ENCODE peak calls at places on chromosomes 3 and 15, in ten cellular contexts. L is right lobe of liver, R is epithelial cell of esophagus, Z is cardiac fibroblast, M is astrocyte of the spinal cord, S is cardiac muscle cell, I is left ventricle myocardium inferior, U is BE2C, N is PC-9, G is upper lobe of right lung. V is an unnamed sample.

GRCh38 chr3:148175215-148175614 is 522.5 kb upstream of the AGTR1 start:
- DNase-seq in Z (peak), L (no peak), G (no peak), U (no peak), N (no peak), I (no peak), M (peak), R (no peak), S (peak), V (peak)

GRCh38 chr3:172087827-172088580 is 48.6 kb downstream of the FNDC3B start:
- DNase-seq in U (no peak), N (peak), S (no peak), I (no peak), L (no peak), M (no peak), G (no peak), R (peak), Z (no peak), V (no peak)

GRCh38 chr15:65326109-65326508 is 21.6 kb downstream of the RNU5B-1 start:
- DNase-seq in Z (peak), R (peak), G (no peak), M (no peak), I (peak), N (no peak), S (peak), U (peak), L (no peak), V (no peak)

GRCh38 chr3:16174389-16174788 is at the start of gene GALNT15:
- DNase-seq in L (peak), Z (peak), U (peak), S (peak), G (peak), I (peak), N (no peak), R (peak), M (peak), V (peak)

GRCh38 chr3:176839447-176839846 is 357.8 kb downstream of the TBL1XR1 start:
- DNase-seq in N (no peak), G (no peak), M (no peak), Z (no peak), S (no peak), I (no peak), L (no peak), U (no peak), R (no peak), V (no peak)

GRCh38 chr15:27826902-27827321 is 272.2 kb downstream of the OCA2 start:
- DNase-seq in R (peak), L (no peak), Z (peak), S (peak), I (no peak), G (no peak), U (no peak), M (peak), N (no peak), V (no peak)

GRCh38 chr3:178381971-178382370 is 154.3 kb upstream of the KCNMB2 start:
- DNase-seq in I (no peak), S (peak), U (no peak), M (no peak), N (no peak), Z (peak), L (no peak), R (no peak), G (no peak), V (no peak)

GRCh38 chr15:69869881-69870465 is 227.7 kb downstream of the TLE3 start:
- DNase-seq in N (no peak), I (no peak), R (no peak), G (no peak), M (no peak), S (peak), Z (no peak), L (no peak), U (no peak), V (no peak)

GRCh38 chr3:160055659-160056058 is 67.0 kb downstream of the IL12A start:
- DNase-seq in U (no peak), M (no peak), Z (no peak), R (no peak), N (no peak), G (no peak), I (no peak), L (no peak), S (no peak), V (no peak)

GRCh38 chr3:135908225-135908624 is 57.3 kb upstream of the PPP2R3A start:
- DNase-seq in M (no peak), U (no peak), N (peak), L (no peak), I (no peak), R (peak), G (no peak), Z (peak), S (no peak), V (no peak)

GRCh38 chr3:114858329-114858728 is 288.8 kb downstream of the ZBTB20 start:
- DNase-seq in U (no peak), N (no peak), L (no peak), S (no peak), Z (no peak), M (no peak), G (no peak), R (no peak), I (no peak), V (no peak)

GRCh38 chr3:81462921-81463320 is 298.5 kb downstream of the GBE1 start:
- DNase-seq in S (no peak), N (no peak), I (no peak), G (no peak), L (no peak), R (no peak), Z (no peak), U (peak), M (peak), V (no peak)

GRCh38 chr3:197718904-197719303 is 17.8 kb downstream of the RUBCN start:
- DNase-seq in I (no peak), U (no peak), G (peak), Z (peak), L (no peak), M (peak), S (peak), N (peak), R (peak), V (peak)

GRCh38 chr15:69802432-69802831 is 295.3 kb downstream of the TLE3 start:
- DNase-seq in G (peak), U (no peak), S (no peak), I (no peak), N (no peak), R (no peak), M (no peak), L (no peak), Z (no peak), V (no peak)

GRCh38 chr15:52318729-52319500 is 23.3 kb upstream of the MYO5C start:
- DNase-seq in S (peak), L (peak), G (peak), Z (no peak), M (no peak), I (peak), U (peak), R (peak), N (no peak), V (no peak)

GRCh38 chr3:87145553-87145952 is 81.6 kb upstream of the CHMP2B start:
- DNase-seq in U (peak), I (no peak), L (no peak), R (peak), N (no peak), Z (peak), S (peak), M (peak), G (no peak), V (no peak)

GRCh38 chr3:56366641-56366984 is 101.7 kb downstream of the ERC2 start:
- DNase-seq in G (no peak), L (no peak), M (peak), I (no peak), N (no peak), R (no peak), U (no peak), Z (no peak), S (no peak), V (no peak)

GRCh38 chr3:72444642-72445223 is 403.5 kb downstream of the SHQ1 start:
- DNase-seq in L (no peak), U (no peak), Z (peak), R (peak), I (no peak), S (peak), G (no peak), N (no peak), M (no peak), V (no peak)

GRCh38 chr15:99944131-99944530 is 210.9 kb upstream of the LYSMD4 start:
- DNase-seq in R (no peak), N (no peak), U (no peak), M (no peak), G (no peak), L (no peak), I (no peak), Z (no peak), S (no peak), V (no peak)

GRCh38 chr3:48560648-48561018 is 2.9 kb downstream of the UCN2 start:
- DNase-seq in I (peak), U (no peak), N (no peak), Z (no peak), L (no peak), M (no peak), S (no peak), R (no peak), G (no peak), V (no peak)

GRCh38 chr15:42921049-42921731 is 612 bp upstream of the TTBK2 start:
- DNase-seq in U (no peak), I (no peak), Z (peak), G (no peak), S (peak), R (peak), M (peak), N (no peak), L (peak), V (no peak)

GRCh38 chr15:67558502-67558901 is 16.0 kb downstream of the MAP2K5 start:
- DNase-seq in Z (no peak), R (no peak), G (no peak), S (no peak), M (no peak), U (no peak), L (no peak), N (no peak), I (no peak), V (no peak)

GRCh38 chr3:151918253-151919029 is 45.0 kb downstream of the SUCNR1 start:
- DNase-seq in R (peak), G (no peak), Z (peak), L (no peak), U (no peak), N (peak), I (no peak), M (peak), S (peak), V (no peak)

GRCh38 chr3:9649791-9650521 is 651 bp downstream of the MTMR14 start:
- DNase-seq in R (no peak), Z (no peak), L (no peak), S (no peak), M (no peak), N (no peak), I (no peak), U (no peak), G (no peak), V (no peak)

GRCh38 chr3:39592306-39592705 is 124.8 kb downstream of the MOBP start:
- DNase-seq in M (no peak), N (peak), I (no peak), U (no peak), G (no peak), Z (no peak), L (no peak), R (no peak), S (no peak), V (no peak)

GRCh38 chr3:171195686-171196085 is 169.2 kb upstream of the SLC2A2 start:
- DNase-seq in I (no peak), S (peak), L (no peak), N (no peak), M (no peak), Z (no peak), U (no peak), G (no peak), R (peak), V (no peak)

GRCh38 chr3:19254784-19255338 is 106.6 kb downstream of the KCNH8 start:
- DNase-seq in Z (no peak), S (no peak), G (no peak), N (no peak), U (no peak), R (no peak), M (no peak), L (no peak), I (no peak), V (no peak)

GRCh38 chr3:15989419-15989818 is 185.1 kb upstream of the GALNT15 start:
- DNase-seq in G (no peak), U (no peak), M (no peak), S (peak), L (no peak), R (peak), I (no peak), Z (peak), N (no peak), V (no peak)

GRCh38 chr15:67835349-67836133 is 4.3 kb downstream of the RNU6-1 start:
- DNase-seq in U (no peak), M (no peak), L (no peak), Z (no peak), I (no peak), R (no peak), G (no peak), N (no peak), S (no peak), V (no peak)

GRCh38 chr3:127448671-127449070 is 141.9 kb downstream of the TPRA1 start:
- DNase-seq in L (no peak), N (no peak), M (no peak), I (peak), S (no peak), U (peak), Z (no peak), G (no peak), R (no peak), V (no peak)

GRCh38 chr3:125165948-125166553 is 46.5 kb downstream of the SLC12A8 start:
- DNase-seq in R (no peak), G (no peak), L (no peak), I (no peak), Z (no peak), S (no peak), U (no peak), N (no peak), M (no peak), V (no peak)

GRCh38 chr15:80367094-80367493 is 37.1 kb upstream of the ARNT2 start:
- DNase-seq in G (no peak), Z (peak), R (no peak), U (peak), L (no peak), S (peak), I (no peak), M (no peak), N (no peak), V (no peak)

GRCh38 chr15:85500729-85501128 is 120.3 kb downstream of the AKAP13 start:
- DNase-seq in L (no peak), Z (peak), S (peak), R (no peak), I (peak), M (no peak), U (peak), N (no peak), G (no peak), V (no peak)

GRCh38 chr3:196774191-196774820 is 34.6 kb downstream of the PAK2 start:
- DNase-seq in Z (peak), M (peak), I (no peak), U (no peak), N (no peak), G (no peak), R (peak), S (peak), L (peak), V (no peak)

GRCh38 chr3:195260286-195260905 is 10.6 kb downstream of the XXYLT1 start:
- DNase-seq in R (no peak), M (no peak), U (no peak), G (no peak), Z (peak), L (peak), I (no peak), S (no peak), N (peak), V (no peak)

GRCh38 chr3:188431553-188431952 is 277.6 kb downstream of the LPP start:
- DNase-seq in I (no peak), N (peak), G (no peak), L (no peak), R (peak), U (no peak), Z (peak), S (peak), M (peak), V (no peak)

GRCh38 chr3:53044371-53045106 is 1.3 kb downstream of the SFMBT1 start:
- DNase-seq in Z (peak), L (no peak), I (no peak), S (peak), U (no peak), M (peak), G (peak), N (no peak), R (peak), V (no peak)
- TF ChIP-seq CTCF in Z (no peak), L (no peak), I (no peak), S (no peak), U (no peak), M (no peak), G (no peak), N (no peak), R (no peak), V (no peak)

GRCh38 chr3:62585861-62586260 is 212.5 kb upstream of the FEZF2 start:
- DNase-seq in N (no peak), M (no peak), S (no peak), U (no peak), L (no peak), R (no peak), I (no peak), Z (peak), G (no peak), V (no peak)

GRCh38 chr3:62587579-62588031 is 214.3 kb upstream of the FEZF2 start:
- DNase-seq in G (no peak), I (no peak), M (peak), N (no peak), Z (peak), L (no peak), U (peak), R (peak), S (peak), V (peak)

GRCh38 chr3:62587169-62587568 is 213.8 kb upstream of the FEZF2 start:
- DNase-seq in L (no peak), R (peak), U (no peak), N (no peak), S (no peak), I (no peak), M (no peak), Z (peak), G (no peak), V (no peak)

GRCh38 chr3:62586356-62586755 is 213.0 kb upstream of the FEZF2 start:
- DNase-seq in M (peak), I (no peak), L (no peak), G (no peak), R (no peak), U (no peak), Z (peak), S (peak), N (no peak), V (no peak)

DNA sequence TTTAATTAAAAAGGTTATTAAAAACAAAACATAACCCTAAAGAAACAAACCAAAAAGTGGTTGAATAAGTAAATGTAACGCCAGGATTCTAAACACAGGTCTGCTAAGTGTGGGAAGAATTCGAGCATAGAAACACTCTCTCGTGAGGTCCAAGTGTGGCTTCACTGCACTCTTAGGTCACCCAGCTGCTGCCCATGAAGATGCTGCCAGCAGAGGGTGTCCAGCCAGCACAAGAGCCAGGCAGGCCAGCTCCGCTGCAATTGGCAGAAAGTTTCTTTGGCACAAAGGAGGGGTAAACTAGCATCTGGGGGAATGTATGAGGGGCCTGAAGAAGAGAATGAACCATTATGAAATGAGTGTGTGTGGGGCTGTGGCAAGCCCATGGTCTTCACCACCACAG is 215.7 kb upstream of the FEZF2 start:
- DNase-seq in U (no peak), R (no peak), S (no peak), I (no peak), M (no peak), G (no peak), Z (no peak), L (no peak), N (no peak), V (no peak)
- TF ChIP-seq CTCF in U (peak), R (no peak), S (peak), I (peak), M (peak), G (no peak), Z (peak), L (no peak), N (no peak), V (peak)

GRCh38 chr3:155481089-155481488 is 187.6 kb upstream of the STRIT1 start:
- DNase-seq in S (no peak), G (no peak), R (no peak), L (no peak), M (no peak), U (no peak), Z (no peak), N (no peak), I (no peak), V (no peak)
- TF ChIP-seq CTCF in S (no peak), G (no peak), R (no peak), L (no peak), M (no peak), U (no peak), Z (no peak), N (no peak), I (no peak), V (no peak)

DNA sequence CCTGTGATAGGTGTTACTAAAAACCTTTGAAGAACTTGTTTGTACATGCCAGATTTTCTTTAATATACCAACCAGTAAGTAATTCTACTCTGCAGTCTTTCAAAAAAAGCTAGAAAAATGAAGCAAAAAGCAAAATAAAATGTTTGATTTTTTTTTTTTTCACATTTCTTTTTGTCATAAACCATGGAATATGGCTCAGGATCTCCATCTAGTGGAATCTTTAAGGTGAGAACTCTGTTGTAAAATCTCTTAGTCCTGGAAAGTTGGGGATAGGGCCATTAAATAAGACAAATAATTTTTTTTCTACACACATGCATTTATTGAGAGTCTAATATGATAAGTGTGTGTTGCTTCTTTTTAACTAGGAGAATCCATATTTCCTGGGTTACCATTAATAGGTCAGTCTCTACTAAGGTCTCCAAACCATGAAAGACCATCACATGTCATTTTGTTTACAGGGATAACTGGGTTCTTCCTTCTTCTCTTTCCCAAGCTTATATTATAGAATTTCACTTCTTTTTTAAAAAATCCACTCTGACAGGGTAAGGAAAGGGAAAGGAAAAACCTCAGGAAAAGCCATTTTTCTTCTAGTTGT is 84.6 kb downstream of the SLC9A9 start:
- DNase-seq in G (no peak), I (no peak), N (no peak), M (peak), Z (peak), R (peak), L (no peak), U (no peak), S (peak), V (no peak)
- TF ChIP-seq CTCF in G (peak), I (peak), N (peak), M (peak), Z (peak), R (peak), L (peak), U (peak), S (peak), V (no peak)

V was measured in AG04449.